ENCODE peak calls at places on chromosomes 12 and 14, in seven cellular contexts. G is fibroblast of lung, L is B cell, T is HFF-Myc, W is transverse colon, O is nephron progenitor cell, S is omental fat pad. X is an unnamed sample.

GRCh38 chr12:12705833-12706520 is 10.0 kb upstream of the GPR19 start:
- DNase-seq in G (no peak), L (no peak), T (no peak), W (peak), O (no peak), S (no peak), X (no peak)

GRCh38 chr12:29414368-29414767 is 33.4 kb upstream of the ERGIC2 start:
- DNase-seq in G (no peak), L (no peak), T (no peak), W (no peak), O (no peak), S (no peak), X (no peak)

GRCh38 chr14:28608438-28608837 is 158.1 kb upstream of the FOXG1 start:
- DNase-seq in G (peak), L (no peak), T (no peak), W (no peak), O (no peak), S (no peak), X (no peak)

GRCh38 chr12:105775351-105775750 is 363.4 kb downstream of the NUAK1 start:
- DNase-seq in G (peak), L (no peak), T (no peak), W (no peak), O (no peak), S (no peak), X (no peak)

GRCh38 chr12:26298785-26299621 is 103.6 kb downstream of the SSPN start:
- DNase-seq in G (peak), L (peak), T (no peak), W (no peak), O (no peak), S (no peak), X (no peak)

GRCh38 chr12:22238211-22238610 is 96.3 kb downstream of the ST8SIA1 start:
- DNase-seq in G (no peak), L (no peak), T (no peak), W (no peak), O (no peak), S (no peak), X (no peak)

GRCh38 chr12:85182699-85183098 is 97.3 kb upstream of the ALX1 start:
- DNase-seq in G (no peak), L (no peak), T (peak), W (no peak), O (peak), S (no peak), X (no peak)

GRCh38 chr14:48129472-48129871 is 454.1 kb upstream of the MDGA2 start:
- DNase-seq in G (no peak), L (no peak), T (no peak), W (no peak), O (no peak), S (no peak), X (no peak)

GRCh38 chr14:34843011-34843554 is 32.1 kb downstream of the BAZ1A start:
- DNase-seq in G (peak), L (no peak), T (peak), W (no peak), O (no peak), S (no peak), X (no peak)

GRCh38 chr12:26109343-26109841 is 15.4 kb downstream of the BHLHE41 start:
- DNase-seq in G (no peak), L (no peak), T (no peak), W (no peak), O (peak), S (no peak), X (no peak)

GRCh38 chr12:131164096-131164872 is 210.6 kb downstream of the ADGRD1 start:
- DNase-seq in G (no peak), L (no peak), T (no peak), W (no peak), O (no peak), S (no peak), X (no peak)

GRCh38 chr12:49230176-49230575 is 34.7 kb upstream of the TUBA1C start:
- DNase-seq in G (no peak), L (no peak), T (no peak), W (no peak), O (no peak), S (no peak), X (no peak)

GRCh38 chr12:118361889-118362288 is 10.8 kb downstream of the TAOK3 start:
- DNase-seq in G (no peak), L (no peak), T (no peak), W (no peak), O (no peak), S (no peak), X (no peak)

GRCh38 chr12:22275847-22276246 is 58.7 kb downstream of the ST8SIA1 start:
- DNase-seq in G (peak), L (no peak), T (peak), W (peak), O (no peak), S (peak), X (no peak)

GRCh38 chr12:63068857-63069442 is 82.1 kb downstream of the AVPR1A start:
- DNase-seq in G (peak), L (no peak), T (peak), W (no peak), O (no peak), S (no peak), X (no peak)

GRCh38 chr12:115440438-115440837 is 756.5 kb upstream of the TBX3 start:
- DNase-seq in G (peak), L (no peak), T (peak), W (no peak), O (no peak), S (no peak), X (no peak)

GRCh38 chr14:75283162-75283883 is 4.7 kb downstream of the FOS start:
- DNase-seq in G (peak), L (peak), T (no peak), W (peak), O (no peak), S (peak), X (no peak)

GRCh38 chr12:105253882-105254513 is 18.0 kb upstream of the APPL2 start:
- DNase-seq in G (peak), L (no peak), T (peak), W (no peak), O (no peak), S (no peak), X (no peak)

GRCh38 chr12:10381912-10382628 is 7.8 kb downstream of the KLRK1 start:
- DNase-seq in G (no peak), L (no peak), T (no peak), W (no peak), O (no peak), S (no peak), X (no peak)

GRCh38 chr14:60508363-60508706 is 611 bp upstream of the SIX6 start:
- DNase-seq in G (no peak), L (no peak), T (no peak), W (no peak), O (no peak), S (no peak), X (no peak)

GRCh38 chr14:73241481-73242165 is 4.3 kb downstream of the PAPLN start:
- DNase-seq in G (no peak), L (peak), T (no peak), W (no peak), O (no peak), S (no peak), X (no peak)

GRCh38 chr12:26719852-26720251 is 113.1 kb downstream of the ITPR2 start:
- DNase-seq in G (no peak), L (no peak), T (no peak), W (no peak), O (no peak), S (no peak), X (no peak)

GRCh38 chr12:51942501-51943000 is 8.9 kb upstream of the ACVR1B start:
- DNase-seq in G (no peak), L (no peak), T (no peak), W (no peak), O (no peak), S (no peak), X (no peak)

GRCh38 chr14:52315355-52315718 is 1.2 kb downstream of the PTGER2 start:
- DNase-seq in G (no peak), L (peak), T (no peak), W (no peak), O (no peak), S (no peak), X (no peak)

GRCh38 chr14:93146119-93146518 is 30.4 kb upstream of the ITPK1 start:
- DNase-seq in G (no peak), L (no peak), T (no peak), W (no peak), O (no peak), S (no peak), X (no peak)

GRCh38 chr14:50025776-50026175 is 90.6 kb downstream of the VCPKMT start:
- DNase-seq in G (peak), L (no peak), T (peak), W (no peak), O (no peak), S (no peak), X (no peak)

GRCh38 chr12:46357438-46358324 is 14.9 kb downstream of the SLC38A2 start:
- DNase-seq in G (peak), L (no peak), T (peak), W (no peak), O (no peak), S (no peak), X (no peak)

GRCh38 chr14:63717704-63718103 is 10.2 kb downstream of the SGPP1 start:
- DNase-seq in G (peak), L (no peak), T (no peak), W (no peak), O (no peak), S (no peak), X (no peak)

GRCh38 chr14:62691613-62692489 is 353.4 kb downstream of the KCNH5 start:
- DNase-seq in G (peak), L (no peak), T (no peak), W (no peak), O (no peak), S (no peak), X (no peak)

GRCh38 chr12:89547116-89547515 is 21.3 kb upstream of the POC1B start:
- DNase-seq in G (no peak), L (no peak), T (no peak), W (no peak), O (no peak), S (no peak), X (no peak)

GRCh38 chr12:98399532-98399931 is 115.9 kb upstream of the TMPO start:
- DNase-seq in G (peak), L (no peak), T (peak), W (no peak), O (peak), S (no peak), X (no peak)

GRCh38 chr12:12403264-12404248 is 46.7 kb downstream of the BORCS5 start:
- DNase-seq in G (no peak), L (no peak), T (no peak), W (peak), O (no peak), S (no peak), X (no peak)

GRCh38 chr12:46209914-46210834 is 58.7 kb downstream of the SLC38A1 start:
- DNase-seq in G (peak), L (peak), T (no peak), W (peak), O (no peak), S (no peak), X (no peak)

GRCh38 chr14:104246401-104247335 is 108.3 kb downstream of the KIF26A start:
- DNase-seq in G (no peak), L (no peak), T (no peak), W (no peak), O (no peak), S (no peak), X (no peak)

GRCh38 chr14:91911474-91912032 is 35.9 kb downstream of the FBLN5 start:
- DNase-seq in G (peak), L (peak), T (no peak), W (peak), O (peak), S (no peak), X (peak)

GRCh38 chr12:125455556-125455955 is 390.3 kb downstream of the AACS start:
- DNase-seq in G (no peak), L (no peak), T (no peak), W (no peak), O (no peak), S (no peak), X (no peak)
- TF ChIP-seq CTCF in G (no peak), L (no peak), T (no peak), W (no peak), O (peak), S (no peak), X (peak)

DNA sequence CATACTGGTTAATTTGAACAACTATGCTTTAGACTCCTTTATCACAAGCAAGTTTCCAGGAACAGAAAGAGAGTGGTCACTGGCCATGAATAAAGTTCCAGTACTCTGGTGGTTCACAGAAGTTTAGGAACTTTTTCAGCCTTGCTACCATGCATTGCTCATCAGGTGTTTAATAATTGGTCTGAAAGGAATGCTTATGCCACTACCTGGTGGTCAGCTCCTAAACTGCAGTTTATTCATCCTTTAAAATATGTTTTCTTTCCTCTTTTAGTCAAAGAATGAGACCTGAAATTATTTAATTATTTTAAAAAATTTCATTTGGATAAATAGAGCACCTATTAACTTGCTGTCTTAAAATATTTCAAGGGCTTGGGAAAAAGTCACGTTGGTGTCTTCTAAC is 260.1 kb upstream of the OR4E1 start:
- DNase-seq in G (no peak), L (peak), T (no peak), W (no peak), O (no peak), S (no peak), X (no peak)
- TF ChIP-seq CTCF in G (no peak), L (peak), T (no peak), W (no peak), O (peak), S (no peak), X (no peak)

DNA sequence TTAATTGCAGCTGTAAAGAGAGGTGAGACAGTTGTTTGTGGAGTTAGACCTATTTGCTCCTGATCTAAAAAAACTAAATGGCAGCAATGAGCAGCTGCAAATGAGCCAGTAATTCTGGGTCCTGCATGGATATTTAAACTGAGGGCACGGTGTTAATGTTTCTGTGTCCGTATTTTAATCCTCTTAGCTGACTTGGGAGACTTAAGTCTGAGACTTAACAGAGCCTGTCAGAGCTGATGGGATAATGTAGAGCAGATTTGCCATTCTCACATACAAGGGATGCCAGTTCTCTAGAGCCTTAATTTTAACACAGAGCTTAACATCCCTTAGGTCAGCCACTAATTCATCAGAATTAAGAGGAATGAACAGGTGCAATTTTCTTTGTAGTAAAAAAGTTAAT is 178.6 kb upstream of the PDE3A start:
- DNase-seq in G (no peak), L (no peak), T (no peak), W (no peak), O (no peak), S (no peak), X (peak)
- TF ChIP-seq CTCF in G (no peak), L (no peak), T (no peak), W (no peak), O (no peak), S (no peak), X (no peak)

DNA sequence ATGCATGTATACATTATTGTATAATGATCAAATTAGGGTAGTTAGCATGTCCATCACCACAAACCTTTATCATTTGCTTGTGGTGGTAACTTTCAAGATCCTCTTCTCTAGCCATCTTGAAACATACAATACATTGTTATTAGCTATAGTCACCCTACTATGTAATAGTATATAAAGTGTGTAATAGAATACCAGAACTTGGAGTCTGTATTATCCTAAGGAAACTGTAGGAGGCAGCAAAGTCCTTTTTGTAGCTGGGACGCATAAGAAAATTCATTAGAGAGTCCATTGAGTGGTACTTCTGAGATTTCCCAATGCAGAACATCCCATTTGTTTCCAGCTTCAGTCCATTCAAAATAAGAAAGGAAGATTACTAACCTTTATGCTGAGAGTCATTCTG is 325.9 kb upstream of the LRFN5 start:
- DNase-seq in G (peak), L (no peak), T (no peak), W (no peak), O (no peak), S (no peak), X (no peak)
- TF ChIP-seq CTCF in G (no peak), L (no peak), T (no peak), W (peak), O (peak), S (no peak), X (peak)

GRCh38 chr12:32895688-32896437 is 714 bp downstream of the PKP2 start:
- DNase-seq in G (no peak), L (no peak), T (no peak), W (peak), O (peak), S (no peak), X (no peak)
- TF ChIP-seq CTCF in G (no peak), L (no peak), T (no peak), W (no peak), O (no peak), S (no peak), X (no peak)

GRCh38 chr12:6118891-6119568 is 5.4 kb downstream of the VWF start:
- DNase-seq in G (peak), L (no peak), T (no peak), W (no peak), O (no peak), S (no peak), X (no peak)
- TF ChIP-seq CTCF in G (no peak), L (no peak), T (no peak), W (no peak), O (no peak), S (no peak), X (no peak)

GRCh38 chr12:2118061-2118460 is 65.3 kb downstream of the CACNA1C start:
- DNase-seq in G (no peak), L (no peak), T (no peak), W (no peak), O (no peak), S (no peak), X (no peak)
- TF ChIP-seq CTCF in G (no peak), L (no peak), T (no peak), W (no peak), O (no peak), S (no peak), X (peak)

GRCh38 chr12:82595946-82596345 is 90.8 kb upstream of the TMTC2 start:
- DNase-seq in G (no peak), L (no peak), T (no peak), W (no peak), O (no peak), S (no peak), X (no peak)
- TF ChIP-seq CTCF in G (no peak), L (no peak), T (no peak), W (no peak), O (no peak), S (no peak), X (no peak)

DNA sequence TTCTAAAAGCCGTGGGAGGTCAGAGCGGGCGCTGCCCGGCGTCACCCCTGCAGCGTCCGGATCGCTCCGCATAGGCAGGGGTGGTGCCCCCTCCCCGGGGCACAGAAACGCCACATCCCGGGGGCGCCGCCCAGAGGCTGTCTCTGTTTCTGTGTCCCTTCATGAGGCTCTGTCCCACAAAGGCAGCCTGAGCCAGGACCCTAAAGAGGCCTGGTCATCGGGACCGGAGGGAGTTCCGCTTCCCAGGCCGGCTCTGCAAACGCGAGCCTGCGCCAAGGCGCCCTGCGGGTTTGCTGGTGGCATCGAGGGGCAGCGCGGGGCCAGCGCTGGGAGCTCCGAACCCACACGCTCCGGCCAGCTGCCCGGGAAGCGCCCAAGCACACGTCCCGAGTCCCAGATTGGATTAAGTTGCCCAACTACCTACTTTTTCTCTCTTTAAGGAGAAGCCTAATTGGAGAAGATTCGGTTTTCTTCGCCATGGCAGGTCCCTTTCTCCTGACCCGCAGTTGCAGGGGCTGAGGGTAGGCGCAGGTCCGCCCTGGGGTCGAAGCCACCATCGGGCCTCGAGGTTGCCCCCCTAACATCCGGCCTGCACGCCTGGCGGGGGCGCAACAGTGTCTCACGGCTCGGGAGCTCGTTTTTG is 421.7 kb downstream of the VRK1 start:
- DNase-seq in G (peak), L (peak), T (no peak), W (no peak), O (peak), S (no peak), X (no peak)
- TF ChIP-seq CTCF in G (no peak), L (no peak), T (no peak), W (no peak), O (peak), S (no peak), X (no peak)

GRCh38 chr12:109771746-109772621 is 58.4 kb downstream of the FAM222A start:
- DNase-seq in G (no peak), L (no peak), T (no peak), W (no peak), O (no peak), S (no peak), X (no peak)

GRCh38 chr12:109770861-109771670 is 57.4 kb downstream of the FAM222A start:
- DNase-seq in G (no peak), L (no peak), T (no peak), W (no peak), O (no peak), S (no peak), X (no peak)

GRCh38 chr12:109772622-109773321 is 59.1 kb downstream of the FAM222A start:
- DNase-seq in G (no peak), L (no peak), T (no peak), W (no peak), O (no peak), S (no peak), X (no peak)

GRCh38 chr12:109775172-109775881 is 57.9 kb downstream of the TRPV4 start:
- DNase-seq in G (peak), L (peak), T (peak), W (peak), O (peak), S (peak), X (peak)

DNA sequence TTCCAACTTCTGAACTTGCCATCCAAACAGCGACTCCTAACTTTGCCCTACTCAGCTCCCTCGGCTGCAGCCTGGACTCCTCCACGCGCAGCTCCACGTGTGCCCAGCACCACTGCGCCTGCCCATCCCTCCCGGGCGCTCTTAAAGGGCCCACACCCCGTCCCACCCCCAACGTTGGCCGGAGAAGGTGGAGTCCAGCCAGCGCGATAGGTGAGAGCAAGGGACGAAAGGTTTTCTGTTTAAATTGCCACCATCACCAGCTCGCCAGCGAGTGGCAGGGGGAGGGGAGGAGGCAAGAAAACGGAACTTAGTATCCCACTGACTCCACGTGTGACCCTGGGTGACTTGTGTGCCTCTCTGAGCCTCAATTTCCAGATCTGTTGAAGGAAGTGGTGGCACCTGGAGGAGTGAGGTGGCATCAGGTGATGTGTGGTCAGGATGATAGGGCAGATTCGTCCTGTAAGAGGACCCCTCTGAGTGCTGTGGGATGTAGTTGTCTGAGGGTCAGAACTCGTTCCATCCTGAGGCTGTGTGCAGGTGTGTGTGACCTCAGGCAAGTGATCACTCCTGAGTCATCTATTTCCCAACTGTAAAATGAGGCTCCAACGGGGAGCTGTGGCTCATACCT is 59.7 kb downstream of the TRPV4 start:
- DNase-seq in G (no peak), L (no peak), T (no peak), W (peak), O (no peak), S (no peak), X (no peak)
- TF ChIP-seq CTCF in G (no peak), L (no peak), T (no peak), W (no peak), O (no peak), S (no peak), X (no peak)

X was measured in D721Med.